ENCODE peak calls at places on chromosome 12, in six cellular contexts. E, J, B, F, C and X are unnamed samples.
A peak's percentile ranks its signal among the peaks of the same experiment; 100 is the strongest.

GRCh38 chr12:70788774-70789173 is 131.8 kb downstream of the PTPRR start:
- DNase-seq in E (no peak), J (no peak), C (no peak), B (no peak), F (no peak), X (no peak)

GRCh38 chr12:120971299-120972180 is 6.8 kb upstream of the HNF1A start:
- DNase-seq in B (peak; percentile 42), J (peak; percentile 77), C (peak; percentile 65), E (peak; percentile 61), F (no peak), X (peak; percentile 74)

GRCh38 chr12:66497000-66497897 is 181.6 kb downstream of the GRIP1 start:
- DNase-seq in F (no peak), J (peak; percentile 14), E (peak; percentile 13), B (no peak), C (no peak), X (peak; percentile 5)

GRCh38 chr12:66241061-66242043 is 52.3 kb downstream of the IRAK3 start:
- DNase-seq in F (no peak), C (no peak), J (peak; percentile 93), E (peak; percentile 61), B (no peak), X (peak; percentile 60)

GRCh38 chr12:23083267-23083666 is 458.3 kb downstream of the ETNK1 start:
- DNase-seq in J (peak; percentile 61), C (peak; percentile 12), E (peak; percentile 95), B (no peak), F (no peak), X (peak; percentile 95)

GRCh38 chr12:89695100-89695499 is 13.5 kb downstream of the ATP2B1 start:
- DNase-seq in F (no peak), E (peak; percentile 70), B (no peak), J (peak; percentile 22), C (no peak), X (peak; percentile 66)

GRCh38 chr12:110371408-110372055 is 32.0 kb downstream of the ANAPC7 start:
- DNase-seq in F (no peak), J (peak; percentile 32), E (no peak), B (no peak), C (no peak), X (no peak)

GRCh38 chr12:69252033-69252432 is 12.7 kb downstream of the CPSF6 start:
- DNase-seq in E (no peak), C (no peak), F (no peak), B (no peak), J (no peak), X (no peak)

GRCh38 chr12:55829967-55830600 is 697 bp upstream of the DNAJC14 start:
- DNase-seq in B (peak; percentile 66), F (no peak), J (no peak), E (no peak), C (peak; percentile 63), X (peak; percentile 27)

GRCh38 chr12:56193025-56193578 is 3.8 kb upstream of the SMARCC2 start:
- DNase-seq in J (peak; percentile 92), B (peak; percentile 91), F (peak; percentile 67), E (peak; percentile 79), C (peak; percentile 92), X (peak; percentile 87)

GRCh38 chr12:104177663-104178501 is 37.7 kb upstream of the TXNRD1 start:
- DNase-seq in E (peak; percentile 70), F (no peak), B (peak; percentile 80), C (peak; percentile 67), J (peak; percentile 100), X (peak; percentile 72)

DNA sequence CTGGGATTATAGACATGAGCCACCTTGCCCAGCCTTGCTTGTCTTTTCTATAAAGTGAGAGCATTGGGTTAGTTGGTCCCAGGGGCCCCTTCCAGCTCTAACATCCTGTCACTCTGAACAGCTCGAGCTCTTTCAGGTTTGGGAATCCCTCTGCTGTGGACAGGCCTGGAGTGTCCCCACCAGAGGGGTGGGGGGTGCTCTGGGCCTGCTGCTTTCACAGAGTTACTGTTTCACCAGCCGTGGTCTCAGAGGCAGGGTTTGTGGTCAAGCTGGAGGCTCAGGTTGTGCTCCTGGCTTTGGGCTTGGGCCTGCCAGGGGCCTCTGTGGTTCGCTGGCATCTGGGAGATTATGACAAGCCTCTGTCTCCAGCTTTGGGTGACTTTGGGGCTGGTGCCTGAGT is 59.7 kb downstream of the FBXL14 start:
- DNase-seq in B (no peak), J (no peak), F (no peak), C (no peak), E (no peak), X (no peak)
- H3K4me3 ChIP-seq in B (no peak overlapping the region), J (no peak overlapping the region), F (no peak overlapping the region), C (no peak overlapping the region), E (no peak overlapping the region), X (no peak overlapping the region)

DNA sequence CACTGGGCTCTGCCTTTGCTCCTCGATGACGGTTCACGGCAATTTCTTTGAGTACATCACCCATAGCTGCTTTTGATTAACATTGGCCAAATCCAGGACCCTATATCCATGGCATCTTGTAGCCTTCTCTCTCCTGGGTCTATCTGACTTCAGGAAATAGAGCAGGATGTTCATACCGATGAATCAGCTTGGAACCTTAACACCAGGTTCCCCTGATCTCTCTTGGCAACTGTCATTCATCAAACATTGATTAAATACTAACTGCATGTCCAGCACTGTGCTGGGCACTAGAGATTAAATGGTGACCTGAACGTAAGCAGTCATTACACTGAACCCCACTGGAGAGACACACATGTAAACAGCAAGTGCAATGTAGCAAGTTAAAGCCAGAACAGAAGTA is 77.0 kb upstream of the MED13L start:
- DNase-seq in F (no peak), J (no peak), B (no peak), C (no peak), E (no peak), X (no peak)
- H3K4me3 ChIP-seq in F (no peak overlapping the region), J (no peak overlapping the region), B (no peak overlapping the region), C (no peak overlapping the region), E (no peak overlapping the region), X (no peak overlapping the region)

GRCh38 chr12:106149096-106149784 is 10.5 kb upstream of the NUAK1 start:
- DNase-seq in J (peak; percentile 38), E (no peak), F (no peak), B (peak; percentile 33), C (peak; percentile 52), X (peak; percentile 57)
- H3K4me3 ChIP-seq in J (no peak overlapping the region), E (no peak overlapping the region), F (no peak overlapping the region), B (no peak overlapping the region), C (no peak overlapping the region), X (no peak overlapping the region)

GRCh38 chr12:51855586-51856428 is 7.3 kb upstream of the FIGNL2 start:
- DNase-seq in F (no peak), B (peak; percentile 48), C (peak; percentile 64), J (peak; percentile 68), E (no peak), X (no peak)
- H3K4me3 ChIP-seq in F (no peak overlapping the region), B (no peak overlapping the region), C (peak overlapping the region; percentile 21), J (no peak overlapping the region), E (no peak overlapping the region), X (no peak overlapping the region)

GRCh38 chr12:113236539-113237354 is 15.5 kb downstream of the TPCN1 start:
- DNase-seq in E (no peak), C (no peak), J (no peak), F (no peak), B (no peak), X (no peak)
- H3K4me3 ChIP-seq in E (no peak overlapping the region), C (no peak overlapping the region), J (no peak overlapping the region), F (no peak overlapping the region), B (no peak overlapping the region), X (no peak overlapping the region)